ENCODE peak calls at places on chromosome 7, in four cellular contexts. One of them, this sample, is unnamed. For H3K9me3, the result is how much of the 10 kb centered on the place peaks cover.

GRCh38 chr7:139773372-139773771 is 4.4 kb downstream of the HIPK2 start:
- DNase-seq in CD8-positive, alpha-beta T cell: no peak
- DNase-seq in H9: no peak
- DNase-seq in heart right ventricle: no peak
- DNase-seq in this sample: no peak

GRCh38 chr7:124191713-124192112 is 158.8 kb upstream of the TMEM229A start:
- DNase-seq in CD8-positive, alpha-beta T cell: no peak
- DNase-seq in H9: no peak
- DNase-seq in heart right ventricle: no peak
- DNase-seq in this sample: no peak

GRCh38 chr7:2241580-2242540 is at the start of the genes MRM2 and NUDT1:
- DNase-seq in CD8-positive, alpha-beta T cell: peak
- DNase-seq in H9: peak
- DNase-seq in heart right ventricle: peak
- DNase-seq in this sample: peak

GRCh38 chr7:39588401-39588800 is 22.2 kb downstream of the YAE1 start:
- DNase-seq in CD8-positive, alpha-beta T cell: no peak
- DNase-seq in H9: no peak
- DNase-seq in heart right ventricle: no peak
- DNase-seq in this sample: no peak

GRCh38 chr7:25006225-25006624 is 26.2 kb upstream of the OSBPL3 start:
- DNase-seq in CD8-positive, alpha-beta T cell: no peak
- DNase-seq in H9: no peak
- DNase-seq in heart right ventricle: no peak
- DNase-seq in this sample: no peak

GRCh38 chr7:76037310-76037709 is 10.5 kb downstream of the STYXL1 start:
- DNase-seq in CD8-positive, alpha-beta T cell: no peak
- DNase-seq in H9: no peak
- DNase-seq in heart right ventricle: no peak
- DNase-seq in this sample: no peak

GRCh38 chr7:36945612-36946400 is 221.5 kb upstream of the AOAH start:
- DNase-seq in CD8-positive, alpha-beta T cell: no peak
- DNase-seq in H9: no peak
- DNase-seq in heart right ventricle: no peak
- DNase-seq in this sample: no peak

GRCh38 chr7:34900891-34901493 is 136.3 kb downstream of the DPY19L1 start:
- DNase-seq in CD8-positive, alpha-beta T cell: no peak
- DNase-seq in H9: peak
- DNase-seq in heart right ventricle: peak
- DNase-seq in this sample: no peak

GRCh38 chr7:29881724-29882123 is 75.4 kb downstream of the WIPF3 start:
- DNase-seq in CD8-positive, alpha-beta T cell: no peak
- DNase-seq in H9: peak
- DNase-seq in heart right ventricle: no peak
- DNase-seq in this sample: no peak

GRCh38 chr7:100604078-100604975 is 2.2 kb downstream of the PCOLCE start:
- DNase-seq in CD8-positive, alpha-beta T cell: peak
- DNase-seq in H9: peak
- DNase-seq in heart right ventricle: peak
- DNase-seq in this sample: peak

GRCh38 chr7:86411804-86412203 is 231.9 kb upstream of the GRM3 start:
- DNase-seq in CD8-positive, alpha-beta T cell: no peak
- DNase-seq in H9: no peak
- DNase-seq in heart right ventricle: no peak
- DNase-seq in this sample: no peak

GRCh38 chr7:41955475-41956243 is 252.8 kb upstream of the INHBA start:
- DNase-seq in CD8-positive, alpha-beta T cell: no peak
- DNase-seq in H9: peak
- DNase-seq in heart right ventricle: peak
- DNase-seq in this sample: no peak

GRCh38 chr7:67847063-67847798 is 850.6 kb downstream of the TYW1 start:
- DNase-seq in CD8-positive, alpha-beta T cell: no peak
- DNase-seq in H9: no peak
- DNase-seq in heart right ventricle: no peak
- DNase-seq in this sample: no peak

GRCh38 chr7:105759670-105760548 is 116.5 kb downstream of the ATXN7L1 start:
- DNase-seq in CD8-positive, alpha-beta T cell: no peak
- DNase-seq in H9: no peak
- DNase-seq in heart right ventricle: peak
- DNase-seq in this sample: no peak

GRCh38 chr7:43757073-43757720 is 1.3 kb upstream of the BLVRA start:
- DNase-seq in CD8-positive, alpha-beta T cell: no peak
- DNase-seq in H9: no peak
- DNase-seq in heart right ventricle: no peak
- DNase-seq in this sample: no peak

GRCh38 chr7:762891-763290 is 35.8 kb upstream of the PRKAR1B start:
- DNase-seq in CD8-positive, alpha-beta T cell: no peak
- DNase-seq in H9: no peak
- DNase-seq in heart right ventricle: no peak
- DNase-seq in this sample: no peak

GRCh38 chr7:12257582-12257981 is 46.5 kb downstream of the TMEM106B start:
- DNase-seq in CD8-positive, alpha-beta T cell: no peak
- DNase-seq in H9: no peak
- DNase-seq in heart right ventricle: no peak
- DNase-seq in this sample: no peak

GRCh38 chr7:66873476-66873875 is 47.5 kb upstream of the TMEM248 start:
- DNase-seq in CD8-positive, alpha-beta T cell: no peak
- DNase-seq in H9: no peak
- DNase-seq in heart right ventricle: no peak
- DNase-seq in this sample: no peak

GRCh38 chr7:104230606-104231005 is 22.8 kb upstream of the ORC5 start:
- DNase-seq in CD8-positive, alpha-beta T cell: no peak
- DNase-seq in H9: no peak
- DNase-seq in heart right ventricle: no peak
- DNase-seq in this sample: no peak

GRCh38 chr7:17696422-17696821 is 243.9 kb downstream of the SNX13 start:
- DNase-seq in CD8-positive, alpha-beta T cell: no peak
- DNase-seq in H9: no peak
- DNase-seq in heart right ventricle: peak
- DNase-seq in this sample: no peak

GRCh38 chr7:40372031-40372430 is 237.2 kb downstream of the SUGCT start:
- DNase-seq in CD8-positive, alpha-beta T cell: no peak
- DNase-seq in H9: no peak
- DNase-seq in heart right ventricle: no peak
- DNase-seq in this sample: no peak

GRCh38 chr7:19094971-19095370 is 22.5 kb downstream of the TWIST1 start:
- DNase-seq in CD8-positive, alpha-beta T cell: no peak
- DNase-seq in H9: no peak
- DNase-seq in heart right ventricle: no peak
- DNase-seq in this sample: no peak

GRCh38 chr7:102974366-102975236 is 61.8 kb downstream of the LRRC17 start:
- DNase-seq in CD8-positive, alpha-beta T cell: no peak
- DNase-seq in H9: peak
- DNase-seq in heart right ventricle: no peak
- DNase-seq in this sample: no peak

GRCh38 chr7:134280508-134280907 is 36.2 kb downstream of the SLC35B4 start:
- DNase-seq in CD8-positive, alpha-beta T cell: no peak
- DNase-seq in H9: no peak
- DNase-seq in heart right ventricle: no peak
- DNase-seq in this sample: no peak

GRCh38 chr7:48525726-48526374 is 354.6 kb downstream of the ABCA13 start:
- DNase-seq in CD8-positive, alpha-beta T cell: no peak
- DNase-seq in H9: no peak
- DNase-seq in heart right ventricle: no peak
- DNase-seq in this sample: no peak

GRCh38 chr7:120743128-120743527 is 114.8 kb downstream of the TSPAN12 start:
- DNase-seq in CD8-positive, alpha-beta T cell: no peak
- DNase-seq in H9: no peak
- DNase-seq in heart right ventricle: no peak
- DNase-seq in this sample: no peak

GRCh38 chr7:124100190-124100589 is 67.3 kb upstream of the TMEM229A start:
- DNase-seq in CD8-positive, alpha-beta T cell: no peak
- DNase-seq in H9: no peak
- DNase-seq in heart right ventricle: no peak
- DNase-seq in this sample: no peak

GRCh38 chr7:78023191-78023590 is 224.6 kb downstream of the PHTF2 start:
- DNase-seq in CD8-positive, alpha-beta T cell: no peak
- DNase-seq in H9: no peak
- DNase-seq in heart right ventricle: no peak
- DNase-seq in this sample: no peak

GRCh38 chr7:54985405-54986360 is 33.1 kb upstream of the EGFR start:
- DNase-seq in CD8-positive, alpha-beta T cell: no peak
- DNase-seq in H9: no peak
- DNase-seq in heart right ventricle: no peak
- DNase-seq in this sample: no peak

GRCh38 chr7:120740348-120740747 is 117.6 kb downstream of the TSPAN12 start:
- DNase-seq in CD8-positive, alpha-beta T cell: no peak
- DNase-seq in H9: no peak
- DNase-seq in heart right ventricle: no peak
- DNase-seq in this sample: no peak

GRCh38 chr7:121219031-121219430 is 109.8 kb upstream of the WNT16 start:
- DNase-seq in CD8-positive, alpha-beta T cell: no peak
- DNase-seq in H9: no peak
- DNase-seq in heart right ventricle: no peak
- DNase-seq in this sample: no peak

GRCh38 chr7:56578612-56579011 is 462.4 kb upstream of the NUPR2 start:
- DNase-seq in CD8-positive, alpha-beta T cell: no peak
- DNase-seq in H9: no peak
- DNase-seq in heart right ventricle: no peak
- DNase-seq in this sample: no peak

GRCh38 chr7:154679689-154680088 is 323.2 kb downstream of the PAXIP1 start:
- DNase-seq in CD8-positive, alpha-beta T cell: no peak
- DNase-seq in H9: no peak
- DNase-seq in heart right ventricle: no peak
- DNase-seq in this sample: no peak
- H3K9me3 ChIP-seq in CD8-positive, alpha-beta T cell: under half
- H3K9me3 ChIP-seq in H9: under half
- H3K9me3 ChIP-seq in heart right ventricle: under half
- H3K9me3 ChIP-seq in this sample: under half

DNA sequence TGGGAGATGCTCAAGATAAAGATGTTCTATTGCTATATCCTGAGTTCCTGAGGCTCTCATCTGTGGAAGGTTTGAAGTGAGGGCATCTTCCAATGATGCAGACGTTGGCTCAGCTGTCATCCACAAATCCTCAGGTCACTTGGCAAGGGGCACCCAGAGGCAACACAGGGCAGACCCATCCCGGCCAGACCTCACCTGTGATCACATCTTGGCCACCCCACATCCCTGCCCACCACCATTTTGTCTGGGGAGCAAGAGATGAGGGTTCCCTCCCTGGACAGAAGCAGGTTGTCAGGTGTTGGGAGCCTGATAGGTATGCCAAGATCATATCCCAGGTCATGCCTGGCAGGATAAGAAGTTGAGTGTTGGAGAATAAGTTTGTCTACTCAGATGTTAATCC is 918.2 kb upstream of the ZNF722 start:
- DNase-seq in CD8-positive, alpha-beta T cell: no peak
- DNase-seq in H9: no peak
- DNase-seq in heart right ventricle: no peak
- DNase-seq in this sample: no peak
- H3K9me3 ChIP-seq in CD8-positive, alpha-beta T cell: under half
- H3K9me3 ChIP-seq in H9: half or more
- H3K9me3 ChIP-seq in heart right ventricle: under half
- H3K9me3 ChIP-seq in this sample: under half

GRCh38 chr7:157830331-157830730 is 493.5 kb downstream of the DNAJB6 start:
- DNase-seq in CD8-positive, alpha-beta T cell: no peak
- DNase-seq in H9: no peak
- DNase-seq in heart right ventricle: no peak
- DNase-seq in this sample: no peak
- H3K9me3 ChIP-seq in CD8-positive, alpha-beta T cell: under half
- H3K9me3 ChIP-seq in H9: under half
- H3K9me3 ChIP-seq in heart right ventricle: under half
- H3K9me3 ChIP-seq in this sample: under half

GRCh38 chr7:70592171-70592570 is 539.8 kb upstream of the GALNT17 start:
- DNase-seq in CD8-positive, alpha-beta T cell: no peak
- DNase-seq in H9: no peak
- DNase-seq in heart right ventricle: no peak
- DNase-seq in this sample: no peak

GRCh38 chr7:70588610-70589009 is 543.3 kb upstream of the GALNT17 start:
- DNase-seq in CD8-positive, alpha-beta T cell: no peak
- DNase-seq in H9: no peak
- DNase-seq in heart right ventricle: no peak
- DNase-seq in this sample: no peak

GRCh38 chr7:70589010-70589409 is 542.9 kb upstream of the GALNT17 start:
- DNase-seq in CD8-positive, alpha-beta T cell: no peak
- DNase-seq in H9: no peak
- DNase-seq in heart right ventricle: no peak
- DNase-seq in this sample: no peak

GRCh38 chr7:70589590-70589989 is 542.4 kb upstream of the GALNT17 start:
- DNase-seq in CD8-positive, alpha-beta T cell: no peak
- DNase-seq in H9: no peak
- DNase-seq in heart right ventricle: no peak
- DNase-seq in this sample: no peak

GRCh38 chr7:70590126-70590854 is 541.7 kb upstream of the GALNT17 start:
- DNase-seq in CD8-positive, alpha-beta T cell: no peak
- DNase-seq in H9: no peak
- DNase-seq in heart right ventricle: no peak
- DNase-seq in this sample: no peak
- H3K9me3 ChIP-seq in CD8-positive, alpha-beta T cell: under half
- H3K9me3 ChIP-seq in H9: under half
- H3K9me3 ChIP-seq in heart right ventricle: under half
- H3K9me3 ChIP-seq in this sample: under half

DNA sequence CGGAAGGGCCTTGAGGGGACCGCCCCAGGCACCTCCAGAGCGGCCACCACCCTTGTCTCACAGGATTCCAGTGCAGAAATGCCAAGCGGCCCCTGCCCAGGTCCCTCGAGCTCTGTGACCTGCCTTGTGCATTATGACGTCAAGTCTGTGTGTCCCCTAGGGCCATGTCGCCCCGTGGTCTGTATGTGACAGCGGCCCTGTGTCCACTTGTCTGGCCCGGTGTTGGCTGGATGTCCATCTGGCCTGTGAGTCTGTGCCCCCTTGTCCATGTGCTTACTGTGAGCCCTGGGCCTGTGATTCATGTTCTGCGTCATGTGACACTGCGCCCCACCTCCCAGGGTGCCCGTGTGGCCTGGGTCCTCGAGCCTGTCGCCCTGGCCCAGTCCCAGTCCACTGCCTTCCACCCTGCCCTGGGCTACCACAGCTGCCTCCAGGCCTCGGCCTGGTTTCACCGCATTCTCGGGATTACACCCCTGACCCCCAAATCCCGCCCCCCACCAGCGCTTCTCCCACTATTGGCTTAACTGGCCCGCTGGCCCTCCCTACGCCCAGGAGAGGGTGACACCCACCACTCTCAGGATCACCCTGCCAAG is 66.6 kb upstream of the ZNF722 start:
- DNase-seq in CD8-positive, alpha-beta T cell: no peak
- DNase-seq in H9: no peak
- DNase-seq in heart right ventricle: no peak
- DNase-seq in this sample: no peak
- H3K9me3 ChIP-seq in CD8-positive, alpha-beta T cell: under half
- H3K9me3 ChIP-seq in H9: half or more
- H3K9me3 ChIP-seq in heart right ventricle: under half
- H3K9me3 ChIP-seq in this sample: under half